ENCODE peak calls at places on chromosomes 1 and 21, in seven cellular contexts. One of them, this sample, is unnamed.

GRCh38 chr21:44765231-44766013 is 36.2 kb downstream of the UBE2G2 start:
- DNase-seq in K562: peak; percentile 88
- DNase-seq in H1: no peak
- DNase-seq in WTC11: no peak
- DNase-seq in HEK293T: no peak
- DNase-seq in HepG2: no peak
- DNase-seq in GM12878: no peak
- DNase-seq in this sample: no peak

GRCh38 chr1:19353596-19353995 is 41.5 kb downstream of the SLC66A1 start:
- DNase-seq in K562: no peak
- DNase-seq in H1: peak; percentile 79
- DNase-seq in WTC11: peak; percentile 79
- DNase-seq in HEK293T: no peak
- DNase-seq in HepG2: no peak
- DNase-seq in GM12878: no peak
- DNase-seq in this sample: no peak

GRCh38 chr21:29433366-29434059 is 134.8 kb downstream of the BACH1 start:
- DNase-seq in K562: no peak
- DNase-seq in H1: no peak
- DNase-seq in WTC11: no peak
- DNase-seq in HEK293T: no peak
- DNase-seq in HepG2: no peak
- DNase-seq in GM12878: no peak
- DNase-seq in this sample: no peak

GRCh38 chr1:32014199-32014936 is 700 bp downstream of the KHDRBS1 start:
- DNase-seq in K562: peak; percentile 70
- DNase-seq in H1: no peak
- DNase-seq in WTC11: peak; percentile 30
- DNase-seq in HEK293T: peak; percentile 69
- DNase-seq in HepG2: no peak
- DNase-seq in GM12878: no peak
- DNase-seq in this sample: no peak

GRCh38 chr1:27873671-27874384 is 1.5 kb downstream of the THEMIS2 start:
- DNase-seq in K562: no peak
- DNase-seq in H1: no peak
- DNase-seq in WTC11: no peak
- DNase-seq in HEK293T: no peak
- DNase-seq in HepG2: no peak
- DNase-seq in GM12878: no peak
- DNase-seq in this sample: no peak

GRCh38 chr1:19439464-19440171 is 45.7 kb downstream of the CAPZB start:
- DNase-seq in K562: peak; percentile 65
- DNase-seq in H1: no peak
- DNase-seq in WTC11: peak; percentile 54
- DNase-seq in HEK293T: peak; percentile 33
- DNase-seq in HepG2: no peak
- DNase-seq in GM12878: no peak
- DNase-seq in this sample: no peak

GRCh38 chr21:31515253-31515652 is 144.2 kb upstream of the SOD1 start:
- DNase-seq in K562: no peak
- DNase-seq in H1: no peak
- DNase-seq in WTC11: no peak
- DNase-seq in HEK293T: no peak
- DNase-seq in HepG2: no peak
- DNase-seq in GM12878: no peak
- DNase-seq in this sample: no peak

GRCh38 chr1:246078126-246078887 is 428.8 kb downstream of the SMYD3 start:
- DNase-seq in K562: no peak
- DNase-seq in H1: no peak
- DNase-seq in WTC11: no peak
- DNase-seq in HEK293T: no peak
- DNase-seq in HepG2: peak; percentile 34
- DNase-seq in GM12878: no peak
- DNase-seq in this sample: no peak

GRCh38 chr1:209704584-209704983 is at the start of gene HSD11B1:
- DNase-seq in K562: no peak
- DNase-seq in H1: no peak
- DNase-seq in WTC11: no peak
- DNase-seq in HEK293T: no peak
- DNase-seq in HepG2: no peak
- DNase-seq in GM12878: no peak
- DNase-seq in this sample: no peak

GRCh38 chr1:209775634-209776033 is 8.7 kb downstream of the C1orf74 start:
- DNase-seq in K562: no peak
- DNase-seq in H1: no peak
- DNase-seq in WTC11: no peak
- DNase-seq in HEK293T: no peak
- DNase-seq in HepG2: no peak
- DNase-seq in GM12878: no peak
- DNase-seq in this sample: no peak

GRCh38 chr21:17081193-17081592 is 431.6 kb upstream of the CXADR start:
- DNase-seq in K562: no peak
- DNase-seq in H1: no peak
- DNase-seq in WTC11: no peak
- DNase-seq in HEK293T: no peak
- DNase-seq in HepG2: no peak
- DNase-seq in GM12878: no peak
- DNase-seq in this sample: no peak

GRCh38 chr1:87208936-87209335 is 119.7 kb upstream of the LMO4 start:
- DNase-seq in K562: no peak
- DNase-seq in H1: no peak
- DNase-seq in WTC11: no peak
- DNase-seq in HEK293T: no peak
- DNase-seq in HepG2: no peak
- DNase-seq in GM12878: no peak
- DNase-seq in this sample: no peak

GRCh38 chr1:87208116-87208515 is 120.6 kb upstream of the LMO4 start:
- DNase-seq in K562: no peak
- DNase-seq in H1: no peak
- DNase-seq in WTC11: no peak
- DNase-seq in HEK293T: no peak
- DNase-seq in HepG2: no peak
- DNase-seq in GM12878: no peak
- DNase-seq in this sample: no peak

GRCh38 chr1:87206044-87206443 is 122.6 kb upstream of the LMO4 start:
- DNase-seq in K562: no peak
- DNase-seq in H1: no peak
- DNase-seq in WTC11: no peak
- DNase-seq in HEK293T: no peak
- DNase-seq in HepG2: no peak
- DNase-seq in GM12878: no peak
- DNase-seq in this sample: no peak

GRCh38 chr1:87204441-87204840 is 124.2 kb upstream of the LMO4 start:
- DNase-seq in K562: no peak
- DNase-seq in H1: no peak
- DNase-seq in WTC11: no peak
- DNase-seq in HEK293T: no peak
- DNase-seq in HepG2: no peak
- DNase-seq in GM12878: no peak
- DNase-seq in this sample: no peak

GRCh38 chr1:87206444-87206843 is 122.2 kb upstream of the LMO4 start:
- DNase-seq in K562: no peak
- DNase-seq in H1: no peak
- DNase-seq in WTC11: no peak
- DNase-seq in HEK293T: no peak
- DNase-seq in HepG2: no peak
- DNase-seq in GM12878: no peak
- DNase-seq in this sample: no peak
- TF ChIP-seq SP1 in K562: no peak
- TF ChIP-seq SP1 in H1: no peak
- TF ChIP-seq SP1 in WTC11: no peak
- TF ChIP-seq SP1 in HEK293T: no peak
- TF ChIP-seq SP1 in HepG2: no peak
- TF ChIP-seq SP1 in GM12878: no peak
- TF ChIP-seq SP1 in this sample: no peak

GRCh38 chr1:201475915-201476669 is 7.1 kb upstream of the PHLDA3 start:
- DNase-seq in K562: no peak
- DNase-seq in H1: no peak
- DNase-seq in WTC11: no peak
- DNase-seq in HEK293T: no peak
- DNase-seq in HepG2: no peak
- DNase-seq in GM12878: no peak
- DNase-seq in this sample: no peak

GRCh38 chr1:201471772-201472171 is 2.8 kb upstream of the PHLDA3 start:
- DNase-seq in K562: no peak
- DNase-seq in H1: no peak
- DNase-seq in WTC11: no peak
- DNase-seq in HEK293T: no peak
- DNase-seq in HepG2: no peak
- DNase-seq in GM12878: no peak
- DNase-seq in this sample: no peak

GRCh38 chr1:201476670-201477344 is 7.8 kb upstream of the PHLDA3 start:
- DNase-seq in K562: no peak
- DNase-seq in H1: no peak
- DNase-seq in WTC11: no peak
- DNase-seq in HEK293T: no peak
- DNase-seq in HepG2: no peak
- DNase-seq in GM12878: no peak
- DNase-seq in this sample: no peak

GRCh38 chr1:201473296-201473695 is 4.3 kb upstream of the PHLDA3 start:
- DNase-seq in K562: no peak
- DNase-seq in H1: no peak
- DNase-seq in WTC11: no peak
- DNase-seq in HEK293T: no peak
- DNase-seq in HepG2: no peak
- DNase-seq in GM12878: no peak
- DNase-seq in this sample: no peak

DNA sequence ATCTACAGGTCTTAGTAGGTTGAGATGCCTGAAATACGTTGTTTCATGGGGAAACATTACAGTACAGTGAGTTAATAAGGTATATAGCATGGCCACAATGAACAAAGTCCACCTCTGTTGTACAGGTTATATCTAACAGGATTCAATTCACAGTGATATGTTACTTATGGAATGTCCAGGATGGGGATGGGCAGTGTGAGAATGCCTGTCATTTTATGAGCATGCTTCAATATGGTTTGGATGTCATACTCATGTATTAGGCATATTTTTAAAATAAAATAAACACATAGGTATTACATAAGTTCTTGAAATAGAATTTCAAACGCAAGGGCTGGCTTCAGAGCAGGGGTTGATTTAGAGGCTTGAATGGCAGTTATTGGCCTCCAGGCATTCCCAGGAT is 6.1 kb upstream of the PHLDA3 start:
- DNase-seq in K562: no peak
- DNase-seq in H1: no peak
- DNase-seq in WTC11: no peak
- DNase-seq in HEK293T: no peak
- DNase-seq in HepG2: peak; percentile 29
- DNase-seq in GM12878: no peak
- DNase-seq in this sample: no peak
- TF ChIP-seq SP1 in K562: no peak
- TF ChIP-seq SP1 in H1: no peak
- TF ChIP-seq SP1 in WTC11: no peak
- TF ChIP-seq SP1 in HEK293T: no peak
- TF ChIP-seq SP1 in HepG2: no peak
- TF ChIP-seq SP1 in GM12878: no peak
- TF ChIP-seq SP1 in this sample: no peak

DNA sequence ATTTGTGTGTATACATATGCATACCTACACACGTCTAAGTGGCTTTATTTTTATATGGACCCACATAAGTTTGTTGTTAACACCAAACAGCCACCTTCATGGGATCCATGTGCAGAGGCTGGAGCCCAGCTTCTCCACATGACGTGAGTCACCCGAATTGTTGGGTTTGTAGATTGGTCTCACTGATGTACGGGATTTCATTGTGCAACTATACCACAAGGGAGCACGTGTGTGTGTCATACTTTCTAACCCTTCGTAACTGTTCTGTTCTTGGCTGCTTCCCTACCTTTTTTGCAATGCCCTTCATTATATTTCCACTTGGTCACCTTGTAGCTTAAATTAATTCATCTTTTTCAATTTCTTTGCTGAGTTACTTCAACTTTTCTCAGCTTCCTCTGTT is 21.0 kb downstream of the SPRTN start:
- DNase-seq in K562: no peak
- DNase-seq in H1: no peak
- DNase-seq in WTC11: no peak
- DNase-seq in HEK293T: no peak
- DNase-seq in HepG2: no peak
- DNase-seq in GM12878: no peak
- DNase-seq in this sample: no peak
- TF ChIP-seq SP1 in K562: no peak
- TF ChIP-seq SP1 in H1: no peak
- TF ChIP-seq SP1 in WTC11: no peak
- TF ChIP-seq SP1 in HEK293T: no peak
- TF ChIP-seq SP1 in HepG2: no peak
- TF ChIP-seq SP1 in GM12878: no peak
- TF ChIP-seq SP1 in this sample: no peak

GRCh38 chr1:185063719-185064118 is 18.4 kb downstream of the RNF2 start:
- DNase-seq in K562: no peak
- DNase-seq in H1: no peak
- DNase-seq in WTC11: no peak
- DNase-seq in HEK293T: no peak
- DNase-seq in HepG2: no peak
- DNase-seq in GM12878: no peak
- DNase-seq in this sample: no peak

GRCh38 chr1:185058886-185059285 is 13.5 kb downstream of the RNF2 start:
- DNase-seq in K562: no peak
- DNase-seq in H1: no peak
- DNase-seq in WTC11: no peak
- DNase-seq in HEK293T: no peak
- DNase-seq in HepG2: no peak
- DNase-seq in GM12878: no peak
- DNase-seq in this sample: no peak

GRCh38 chr1:185066181-185066580 is 20.8 kb downstream of the RNF2 start:
- DNase-seq in K562: no peak
- DNase-seq in H1: no peak
- DNase-seq in WTC11: no peak
- DNase-seq in HEK293T: no peak
- DNase-seq in HepG2: no peak
- DNase-seq in GM12878: no peak
- DNase-seq in this sample: no peak

GRCh38 chr1:185059950-185060571 is 14.7 kb downstream of the RNF2 start:
- DNase-seq in K562: no peak
- DNase-seq in H1: no peak
- DNase-seq in WTC11: no peak
- DNase-seq in HEK293T: no peak
- DNase-seq in HepG2: no peak
- DNase-seq in GM12878: no peak
- DNase-seq in this sample: no peak

DNA sequence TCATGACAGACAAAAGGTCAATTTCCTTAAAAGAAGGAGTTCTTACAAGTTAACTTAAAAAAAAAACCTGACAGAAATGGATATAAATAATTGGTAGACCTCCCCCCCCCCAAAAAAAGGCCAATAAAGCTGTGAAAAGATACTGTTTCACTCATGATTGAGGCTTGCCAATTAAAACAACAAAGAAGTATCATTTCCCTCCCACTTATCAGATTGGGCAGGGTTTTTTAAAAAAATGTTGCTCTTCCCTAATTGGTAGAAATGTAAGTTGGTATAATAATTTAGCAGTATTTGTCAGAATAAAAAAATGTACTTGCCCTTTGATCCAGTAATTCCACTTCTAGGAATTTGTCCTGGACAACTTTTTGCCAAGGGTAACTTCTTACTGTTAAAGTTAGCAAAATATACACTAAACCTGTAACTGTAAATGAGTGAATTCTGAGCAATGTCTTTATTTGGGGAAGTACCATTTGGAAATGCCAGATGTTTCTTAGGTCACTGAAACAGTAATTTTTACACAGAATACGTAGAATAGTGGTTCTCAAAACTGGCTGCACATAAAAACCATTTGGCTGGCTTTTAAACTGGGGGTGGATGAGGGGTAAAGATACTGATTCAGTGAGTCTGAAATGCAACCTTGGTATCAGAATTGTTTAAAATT is 17.5 kb downstream of the RNF2 start:
- DNase-seq in K562: no peak
- DNase-seq in H1: no peak
- DNase-seq in WTC11: no peak
- DNase-seq in HEK293T: no peak
- DNase-seq in HepG2: no peak
- DNase-seq in GM12878: no peak
- DNase-seq in this sample: no peak
- TF ChIP-seq SP1 in K562: no peak
- TF ChIP-seq SP1 in H1: no peak
- TF ChIP-seq SP1 in WTC11: no peak
- TF ChIP-seq SP1 in HEK293T: no peak
- TF ChIP-seq SP1 in HepG2: no peak
- TF ChIP-seq SP1 in GM12878: no peak
- TF ChIP-seq SP1 in this sample: no peak